ENCODE peak calls at places on chromosome 7, in nine cellular contexts. X is right lobe of liver, O is DND-41, Q is astrocyte of the spinal cord, W is NB4, T is fibroblast of lung, K is MM.1S, G is epithelial cell of esophagus, F is hepatocyte. P is an unnamed sample.

GRCh38 chr7:20828947-20829346 is 42.3 kb upstream of the SP8 start:
- DNase-seq in X (no peak), O (no peak), Q (no peak), W (no peak), T (no peak), K (peak), G (no peak), F (no peak), P (no peak)

GRCh38 chr7:17939111-17939669 is 1.1 kb downstream of the SNX13 start:
- DNase-seq in X (no peak), O (no peak), Q (peak), W (no peak), T (peak), K (peak), G (peak), F (peak), P (no peak)

GRCh38 chr7:132276986-132277716 is 299.1 kb downstream of the PLXNA4 start:
- DNase-seq in X (no peak), O (no peak), Q (no peak), W (peak), T (no peak), K (no peak), G (peak), F (no peak), P (no peak)

GRCh38 chr7:85821926-85822325 is 635.1 kb upstream of the SEMA3D start:
- DNase-seq in X (no peak), O (no peak), Q (no peak), W (no peak), T (no peak), K (no peak), G (no peak), F (no peak), P (no peak)

GRCh38 chr7:22114440-22114981 is 168.8 kb upstream of the CDCA7L start:
- DNase-seq in X (no peak), O (no peak), Q (no peak), W (no peak), T (no peak), K (no peak), G (no peak), F (no peak), P (no peak)

GRCh38 chr7:68417002-68417401 is 1181.3 kb upstream of the AUTS2 start:
- DNase-seq in X (no peak), O (no peak), Q (no peak), W (no peak), T (no peak), K (no peak), G (no peak), F (no peak), P (no peak)

GRCh38 chr7:124765401-124766352 is at the start of gene GPR37:
- DNase-seq in X (peak), O (no peak), Q (peak), W (no peak), T (peak), K (peak), G (peak), F (peak), P (peak)

GRCh38 chr7:43591551-43592180 is 8.8 kb downstream of the STK17A start:
- DNase-seq in X (no peak), O (no peak), Q (no peak), W (no peak), T (no peak), K (no peak), G (peak), F (no peak), P (no peak)

GRCh38 chr7:139889186-139889871 is 60.3 kb downstream of the TBXAS1 start:
- DNase-seq in X (no peak), O (no peak), Q (no peak), W (no peak), T (no peak), K (no peak), G (peak), F (no peak), P (no peak)

GRCh38 chr7:105673367-105674188 is 92.3 kb upstream of the EFCAB10 start:
- DNase-seq in X (peak), O (peak), Q (no peak), W (no peak), T (no peak), K (no peak), G (peak), F (no peak), P (no peak)

GRCh38 chr7:107879400-107880035 is 11.5 kb upstream of the DLD start:
- DNase-seq in X (no peak), O (peak), Q (peak), W (peak), T (peak), K (peak), G (peak), F (peak), P (no peak)

GRCh38 chr7:26284995-26285632 is 6.5 kb upstream of the SNX10 start:
- DNase-seq in X (no peak), O (no peak), Q (no peak), W (peak), T (no peak), K (no peak), G (peak), F (no peak), P (no peak)

GRCh38 chr7:54811016-54811924 is 52.3 kb upstream of the SEC61G start:
- DNase-seq in X (no peak), O (no peak), Q (peak), W (no peak), T (peak), K (no peak), G (no peak), F (no peak), P (no peak)

GRCh38 chr7:106606120-106606519 is 54.8 kb downstream of the CCDC71L start:
- DNase-seq in X (no peak), O (no peak), Q (no peak), W (no peak), T (no peak), K (no peak), G (no peak), F (no peak), P (no peak)

GRCh38 chr7:87210506-87210905 is 9.0 kb downstream of the TMEM243 start:
- DNase-seq in X (no peak), O (no peak), Q (no peak), W (peak), T (no peak), K (no peak), G (no peak), F (no peak), P (no peak)

GRCh38 chr7:78490526-78490925 is 692.0 kb downstream of the PHTF2 start:
- DNase-seq in X (no peak), O (no peak), Q (no peak), W (no peak), T (no peak), K (peak), G (no peak), F (no peak), P (no peak)

GRCh38 chr7:50614721-50615518 is 49.7 kb upstream of the DDC start:
- DNase-seq in X (peak), O (peak), Q (no peak), W (peak), T (no peak), K (peak), G (peak), F (peak), P (no peak)

GRCh38 chr7:77542399-77542798 is 5.3 kb downstream of the PTPN12 start:
- DNase-seq in X (no peak), O (no peak), Q (no peak), W (no peak), T (no peak), K (no peak), G (peak), F (no peak), P (no peak)

GRCh38 chr7:130063036-130063435 is 7.3 kb upstream of the KLHDC10 start:
- DNase-seq in X (peak), O (peak), Q (peak), W (peak), T (peak), K (peak), G (peak), F (peak), P (no peak)

GRCh38 chr7:82166666-82167065 is 276.9 kb downstream of the CACNA2D1 start:
- DNase-seq in X (no peak), O (no peak), Q (no peak), W (no peak), T (no peak), K (no peak), G (peak), F (no peak), P (no peak)

GRCh38 chr7:81929386-81929785 is 159.5 kb upstream of the HGF start:
- DNase-seq in X (no peak), O (no peak), Q (peak), W (no peak), T (no peak), K (no peak), G (no peak), F (no peak), P (no peak)

GRCh38 chr7:21910253-21910652 is 35.4 kb downstream of the CDCA7L start:
- DNase-seq in X (no peak), O (no peak), Q (no peak), W (no peak), T (no peak), K (no peak), G (no peak), F (no peak), P (no peak)

GRCh38 chr7:151076863-151077704 is 3.5 kb downstream of the FASTK start:
- DNase-seq in X (no peak), O (peak), Q (no peak), W (peak), T (no peak), K (no peak), G (peak), F (no peak), P (no peak)

GRCh38 chr7:157885140-157885539 is 548.3 kb downstream of the DNAJB6 start:
- DNase-seq in X (no peak), O (no peak), Q (no peak), W (no peak), T (no peak), K (no peak), G (no peak), F (no peak), P (no peak)

GRCh38 chr7:158268851-158269535 is 318.6 kb downstream of the PTPRN2 start:
- DNase-seq in X (no peak), O (no peak), Q (no peak), W (no peak), T (no peak), K (no peak), G (no peak), F (no peak), P (no peak)

GRCh38 chr7:143429770-143430698 is 13.2 kb upstream of the TAS2R60 start:
- DNase-seq in X (no peak), O (no peak), Q (no peak), W (peak), T (peak), K (no peak), G (peak), F (no peak), P (no peak)

GRCh38 chr7:94748371-94748770 is 92.4 kb upstream of the SGCE start:
- DNase-seq in X (no peak), O (no peak), Q (no peak), W (no peak), T (no peak), K (no peak), G (peak), F (no peak), P (no peak)

GRCh38 chr7:22485189-22485588 is 14.8 kb downstream of the STEAP1B start:
- DNase-seq in X (no peak), O (peak), Q (no peak), W (no peak), T (peak), K (no peak), G (no peak), F (no peak), P (no peak)

GRCh38 chr7:156234666-156235494 is 405.7 kb upstream of the RNF32 start:
- DNase-seq in X (no peak), O (no peak), Q (no peak), W (no peak), T (no peak), K (no peak), G (no peak), F (no peak), P (no peak)

GRCh38 chr7:130994378-130995115 is 260.5 kb upstream of the KLF14 start:
- DNase-seq in X (peak), O (no peak), Q (no peak), W (no peak), T (no peak), K (no peak), G (peak), F (peak), P (no peak)

GRCh38 chr7:140145709-140146108 is 31.1 kb downstream of the KDM7A start:
- DNase-seq in X (no peak), O (no peak), Q (no peak), W (no peak), T (no peak), K (no peak), G (no peak), F (no peak), P (no peak)

GRCh38 chr7:143978585-143978984 is 21.5 kb upstream of the OR6B1 start:
- DNase-seq in X (no peak), O (no peak), Q (no peak), W (no peak), T (no peak), K (no peak), G (no peak), F (no peak), P (no peak)

GRCh38 chr7:156180451-156181229 is 368.4 kb upstream of the SHH start:
- DNase-seq in X (no peak), O (no peak), Q (no peak), W (no peak), T (no peak), K (no peak), G (no peak), F (no peak), P (no peak)

GRCh38 chr7:130272456-130273080 is 5.9 kb downstream of the CPA2 start:
- DNase-seq in X (no peak), O (no peak), Q (no peak), W (peak), T (no peak), K (no peak), G (peak), F (no peak), P (no peak)

GRCh38 chr7:122304604-122304975 is at the start of gene FEZF1:
- DNase-seq in X (peak), O (no peak), Q (no peak), W (no peak), T (no peak), K (peak), G (no peak), F (peak), P (no peak)

GRCh38 chr7:128872394-128872824 is 9.8 kb downstream of the ATP6V1F start:
- DNase-seq in X (no peak), O (no peak), Q (no peak), W (peak), T (no peak), K (no peak), G (peak), F (no peak), P (no peak)
- TF ChIP-seq CTCF in X (no peak), O (peak), Q (no peak), W (peak), T (no peak), K (peak), G (peak), F (no peak), P (no peak)

DNA sequence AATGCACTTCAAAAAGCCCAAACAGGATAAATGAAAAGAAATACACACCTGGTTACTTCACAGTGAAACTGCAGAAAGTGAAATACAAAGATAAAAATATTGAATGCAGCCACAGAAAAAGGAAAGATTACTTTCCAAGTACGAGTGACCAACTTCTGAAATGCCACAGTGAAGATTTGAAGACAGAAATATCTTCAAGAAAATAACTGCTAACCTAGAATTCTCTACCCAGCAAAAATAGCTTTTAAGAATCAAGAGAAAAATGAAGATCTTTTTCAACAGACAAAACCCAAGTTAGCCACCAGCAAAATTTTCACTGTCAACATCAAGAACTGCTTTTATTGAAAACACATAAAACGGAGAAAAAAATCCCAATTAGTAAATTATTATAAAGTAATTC is 46.2 kb downstream of the SMURF1 start:
- DNase-seq in X (no peak), O (no peak), Q (no peak), W (no peak), T (no peak), K (no peak), G (no peak), F (no peak), P (no peak)
- H3K4me3 ChIP-seq in X (no peak), O (no peak), Q (no peak), W (no peak), T (no peak), K (no peak), G (no peak), F (no peak), P (no peak)

GRCh38 chr7:2170576-2171521 is 61.9 kb downstream of the MAD1L1 start:
- DNase-seq in X (no peak), O (no peak), Q (no peak), W (no peak), T (no peak), K (no peak), G (no peak), F (no peak), P (no peak)
- TF ChIP-seq CTCF in X (no peak), O (no peak), Q (no peak), W (no peak), T (no peak), K (no peak), G (no peak), F (no peak), P (no peak)

GRCh38 chr7:41312235-41312634 is 390.7 kb downstream of the INHBA start:
- DNase-seq in X (no peak), O (no peak), Q (no peak), W (no peak), T (no peak), K (no peak), G (no peak), F (no peak), P (no peak)
- H3K4me3 ChIP-seq in X (no peak), O (no peak), Q (no peak), W (no peak), T (no peak), K (no peak), G (no peak), F (no peak), P (no peak)